ENCODE peak calls at places on chromosomes 11 and 22, in seven cellular contexts. L is GM10248; F is NAMALWA; H is OCI-LY7; A is progenitor cell of endocrine pancreas; G is stimulated activated CD4-positive, alpha-beta T cell treated with anti-CD3 and anti-CD28 coated beads, Interleukin-1b, Interleukin-23, amount 100 ng/mL, for 4 hours; R is amniotic stem cell. S is an unnamed sample.

GRCh38 chr11:17745032-17745772 is 10.6 kb downstream of the KCNC1 start:
- DNase-seq in L (no peak), F (no peak), H (no peak), A (no peak), G (no peak), R (no peak), S (no peak)

GRCh38 chr22:46150615-46151423 is 493 bp downstream of the PPARA start:
- DNase-seq in L (peak), F (peak), H (peak), A (peak), G (peak), R (no peak), S (peak)

GRCh38 chr22:39318507-39319283 is 728 bp downstream of the RPL3 start:
- DNase-seq in L (no peak), F (peak), H (peak), A (no peak), G (no peak), R (no peak), S (no peak)

GRCh38 chr11:130873766-130874165 is 42.5 kb downstream of the SNX19 start:
- DNase-seq in L (no peak), F (no peak), H (no peak), A (no peak), G (no peak), R (peak), S (no peak)

GRCh38 chr11:114082767-114083181 is 23.3 kb downstream of the ZBTB16 start:
- DNase-seq in L (no peak), F (no peak), H (no peak), A (no peak), G (no peak), R (no peak), S (peak)

GRCh38 chr11:7673724-7674434 is 579 bp upstream of the CYB5R2 start:
- DNase-seq in L (peak), F (no peak), H (no peak), A (peak), G (no peak), R (no peak), S (no peak)

GRCh38 chr11:126328001-126328390 is 24.1 kb downstream of the DCPS start:
- DNase-seq in L (no peak), F (no peak), H (no peak), A (no peak), G (no peak), R (no peak), S (no peak)

GRCh38 chr11:46049325-46049860 is 71.9 kb downstream of the PHF21A start:
- DNase-seq in L (no peak), F (no peak), H (no peak), A (no peak), G (no peak), R (no peak), S (no peak)

GRCh38 chr22:44211256-44211945 is 30.7 kb downstream of the PARVG start:
- DNase-seq in L (peak), F (no peak), H (no peak), A (no peak), G (no peak), R (no peak), S (no peak)

S was measured in HAP-1.